ENCODE peak calls at places on chromosomes 11 and 22, in four cellular contexts. N is pancreas, G is PC-9, P is uterus. H is an unnamed sample.

GRCh38 chr11:77109236-77110019 is 6.8 kb downstream of the OMP start:
- DNase-seq in N (peak; percentile 21), G (no peak), P (no peak), H (no peak)

GRCh38 chr11:6418199-6418957 is 516 bp downstream of the APBB1 start:
- DNase-seq in N (no peak), G (no peak), P (no peak), H (peak; percentile 16)

GRCh38 chr11:44718612-44719390 is 8.0 kb upstream of the TSPAN18 start:
- DNase-seq in N (no peak), G (no peak), P (no peak), H (no peak)

GRCh38 chr11:132681971-132682370 is 850.3 kb downstream of the OPCML start:
- DNase-seq in N (no peak), G (no peak), P (no peak), H (no peak)

GRCh38 chr11:93529707-93530467 is 13.3 kb downstream of the SMCO4 start:
- DNase-seq in N (no peak), G (no peak), P (no peak), H (no peak)

GRCh38 chr22:24391836-24392217 is 35.6 kb upstream of the ADORA2A start:
- DNase-seq in N (no peak), G (no peak), P (no peak), H (no peak)

GRCh38 chr22:44668190-44668885 is 33.7 kb upstream of the PRR5 start:
- DNase-seq in N (no peak), G (no peak), P (no peak), H (no peak)

GRCh38 chr11:27717377-27717776 is 17.1 kb upstream of the BDNF start:
- DNase-seq in N (no peak), G (no peak), P (no peak), H (no peak)

GRCh38 chr11:14499560-14500180 is at the start of gene COPB1:
- DNase-seq in N (peak; percentile 88), G (peak; percentile 79), P (peak; percentile 90), H (peak; percentile 96)

GRCh38 chr11:78193806-78194205 is 5.1 kb downstream of the USP35 start:
- DNase-seq in N (no peak), G (no peak), P (no peak), H (no peak)

GRCh38 chr11:78192911-78193341 is 4.2 kb downstream of the USP35 start:
- DNase-seq in N (no peak), G (no peak), P (no peak), H (no peak)

GRCh38 chr11:78190374-78190773 is 1.7 kb downstream of the USP35 start:
- DNase-seq in N (no peak), G (no peak), P (no peak), H (no peak)

GRCh38 chr11:78190871-78191538 is 2.3 kb downstream of the USP35 start:
- DNase-seq in N (no peak), G (no peak), P (no peak), H (no peak)

GRCh38 chr11:78192223-78192719 is 3.6 kb downstream of the USP35 start:
- DNase-seq in N (peak; percentile 91), G (no peak), P (no peak), H (no peak)
- H3K4me1 ChIP-seq in N (peaks cover 16% of the 10 kb centered on the region), G (peaks cover 18% of the 10 kb centered on the region), P (no peaks in the 10 kb centered on the region), H (no peaks in the 10 kb centered on the region)

GRCh38 chr11:118102721-118103261 is 16.0 kb upstream of the SMIM35 start:
- DNase-seq in N (no peak), G (no peak), P (no peak), H (no peak)
- H3K4me3 ChIP-seq in N (no peak overlapping the region), G (no peak overlapping the region), P (no peak overlapping the region), H (no peak overlapping the region)

GRCh38 chr11:47966621-47967020 is 13.7 kb upstream of the PTPRJ start:
- DNase-seq in N (no peak), G (no peak), P (no peak), H (no peak)

GRCh38 chr11:47973173-47973572 is 7.2 kb upstream of the PTPRJ start:
- DNase-seq in N (no peak), G (no peak), P (no peak), H (no peak)

GRCh38 chr11:47969401-47969800 is 11.0 kb upstream of the PTPRJ start:
- DNase-seq in N (no peak), G (no peak), P (no peak), H (no peak)

GRCh38 chr11:47967577-47968230 is 12.7 kb upstream of the PTPRJ start:
- DNase-seq in N (no peak), G (no peak), P (no peak), H (no peak)

DNA sequence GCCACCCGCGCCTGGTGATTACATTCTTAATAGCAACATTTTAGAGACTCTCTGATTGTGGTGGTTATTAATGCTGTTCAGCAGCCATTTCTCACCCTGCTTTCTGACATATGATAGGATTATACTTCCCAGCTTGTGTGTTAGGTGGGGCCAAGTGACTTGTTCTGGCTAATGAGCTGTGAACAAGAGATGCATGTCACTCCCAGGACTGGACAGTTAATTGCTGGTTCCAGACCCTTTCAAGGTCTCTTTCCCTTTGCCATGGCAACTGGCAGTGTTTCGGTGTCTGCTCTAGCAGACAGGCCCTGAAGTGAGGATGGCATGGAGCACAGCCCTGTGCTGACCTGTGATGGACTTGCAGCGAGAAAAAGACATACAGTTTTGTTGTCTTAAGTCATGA is 8.9 kb upstream of the PTPRJ start:
- DNase-seq in N (no peak), G (no peak), P (no peak), H (no peak)
- H3K27ac ChIP-seq in N (no peak overlapping the region), G (no peak overlapping the region), P (no peak overlapping the region), H (no peak overlapping the region)

GRCh38 chr22:26672060-26672471 is 14.7 kb downstream of the MIAT start:
- DNase-seq in N (no peak), G (no peak), P (no peak), H (no peak)

GRCh38 chr22:26671317-26672059 is 14.1 kb downstream of the MIAT start:
- DNase-seq in N (peak; percentile 64), G (no peak), P (peak; percentile 47), H (peak; percentile 50)

GRCh38 chr22:26667140-26667539 is 9.8 kb downstream of the MIAT start:
- DNase-seq in N (no peak), G (no peak), P (no peak), H (no peak)

GRCh38 chr22:26670459-26670858 is 13.1 kb downstream of the MIAT start:
- DNase-seq in N (no peak), G (no peak), P (no peak), H (no peak)

DNA sequence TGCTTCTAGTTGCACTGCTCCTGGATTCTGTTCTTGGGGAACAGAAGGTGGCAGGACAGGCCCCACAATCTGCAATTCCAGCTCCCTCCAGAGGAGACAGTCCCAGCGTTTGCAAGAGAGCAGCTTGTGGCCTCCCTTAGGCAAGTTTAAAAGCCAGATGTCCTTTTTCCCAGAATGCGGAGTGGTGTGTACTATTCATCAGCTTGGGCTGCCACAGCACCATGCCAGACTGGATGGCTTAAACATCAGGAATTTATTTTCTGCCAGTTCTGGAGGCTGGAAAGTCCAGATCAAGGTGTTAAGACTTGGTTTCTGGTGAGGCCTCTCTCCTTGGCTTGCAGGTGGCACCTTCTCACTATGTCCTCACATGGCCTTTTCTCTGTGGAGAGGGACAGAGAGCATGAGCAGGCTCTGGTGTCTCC is 11.7 kb downstream of the MIAT start:
- DNase-seq in N (peak; percentile 71), G (peak; percentile 30), P (no peak), H (peak; percentile 26)
- H3K4me1 ChIP-seq in N (peaks cover 13% of the 10 kb centered on the region), G (peaks cover 6% of the 10 kb centered on the region), P (peaks cover 7% of the 10 kb centered on the region), H (no peaks in the 10 kb centered on the region)

DNA sequence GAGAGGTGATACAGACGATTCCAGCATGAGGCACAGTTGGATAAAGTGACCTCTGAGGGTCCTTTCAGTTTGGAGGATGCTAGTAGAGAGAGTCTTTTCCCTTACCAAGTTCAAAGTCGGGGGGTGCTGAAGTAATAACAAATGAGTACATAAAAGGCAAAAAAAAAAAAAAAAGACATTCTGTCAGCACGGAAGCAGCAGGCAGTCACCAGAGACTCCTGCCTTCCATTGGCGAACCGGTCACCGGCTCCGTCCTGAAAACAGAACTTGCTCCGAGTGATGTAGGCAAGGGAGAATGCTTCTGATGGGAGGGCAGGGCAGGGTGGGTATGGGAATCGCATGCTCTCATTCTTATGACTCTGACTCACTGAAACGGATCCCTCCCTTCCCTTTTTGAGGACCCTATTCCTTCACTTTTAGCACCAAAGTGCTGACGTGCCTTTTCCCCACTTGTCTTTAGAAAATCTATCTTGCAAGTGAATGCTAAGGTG is 65.9 kb downstream of the PRR5L start:
- DNase-seq in N (no peak), G (peak; percentile 66), P (no peak), H (no peak)
- H3K4me3 ChIP-seq in N (no peak overlapping the region), G (peak overlapping the region; percentile 36), P (no peak overlapping the region), H (no peak overlapping the region)

GRCh38 chr11:43341159-43341558 is 17.6 kb upstream of the TTC17 start:
- DNase-seq in N (no peak), G (no peak), P (no peak), H (no peak)
- H3K27ac ChIP-seq in N (no peak overlapping the region), G (no peak overlapping the region), P (no peak overlapping the region), H (no peak overlapping the region)

DNA sequence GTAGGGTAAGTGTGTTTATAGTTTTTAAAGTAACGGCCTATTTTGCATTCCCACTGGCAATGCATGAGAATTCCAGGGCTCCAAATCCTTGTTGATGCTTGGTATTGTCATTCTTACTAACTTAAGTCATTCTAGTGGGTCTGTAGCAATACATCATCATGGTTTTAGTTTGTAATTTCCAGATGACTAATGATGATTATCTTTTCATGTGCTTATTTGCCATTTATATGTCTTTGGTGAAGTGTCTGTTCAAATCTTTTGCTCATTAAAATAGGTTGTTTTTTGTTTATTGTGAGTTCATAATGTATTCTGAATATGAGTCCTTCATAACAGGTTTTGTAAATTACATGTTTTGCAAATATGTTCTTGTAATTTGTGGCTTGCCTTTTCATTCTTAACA is 31.2 kb downstream of the MTMR3 start:
- DNase-seq in N (no peak), G (no peak), P (no peak), H (no peak)
- H3K4me1 ChIP-seq in N (peaks cover 22% of the 10 kb centered on the region), G (peaks cover 24% of the 10 kb centered on the region), P (no peaks in the 10 kb centered on the region), H (peaks cover 3% of the 10 kb centered on the region)

GRCh38 chr22:32543020-32543357 is 68.4 kb downstream of the FBXO7 start:
- DNase-seq in N (no peak), G (no peak), P (no peak), H (no peak)
- H3K4me3 ChIP-seq in N (no peak overlapping the region), G (no peak overlapping the region), P (no peak overlapping the region), H (no peak overlapping the region)

DNA sequence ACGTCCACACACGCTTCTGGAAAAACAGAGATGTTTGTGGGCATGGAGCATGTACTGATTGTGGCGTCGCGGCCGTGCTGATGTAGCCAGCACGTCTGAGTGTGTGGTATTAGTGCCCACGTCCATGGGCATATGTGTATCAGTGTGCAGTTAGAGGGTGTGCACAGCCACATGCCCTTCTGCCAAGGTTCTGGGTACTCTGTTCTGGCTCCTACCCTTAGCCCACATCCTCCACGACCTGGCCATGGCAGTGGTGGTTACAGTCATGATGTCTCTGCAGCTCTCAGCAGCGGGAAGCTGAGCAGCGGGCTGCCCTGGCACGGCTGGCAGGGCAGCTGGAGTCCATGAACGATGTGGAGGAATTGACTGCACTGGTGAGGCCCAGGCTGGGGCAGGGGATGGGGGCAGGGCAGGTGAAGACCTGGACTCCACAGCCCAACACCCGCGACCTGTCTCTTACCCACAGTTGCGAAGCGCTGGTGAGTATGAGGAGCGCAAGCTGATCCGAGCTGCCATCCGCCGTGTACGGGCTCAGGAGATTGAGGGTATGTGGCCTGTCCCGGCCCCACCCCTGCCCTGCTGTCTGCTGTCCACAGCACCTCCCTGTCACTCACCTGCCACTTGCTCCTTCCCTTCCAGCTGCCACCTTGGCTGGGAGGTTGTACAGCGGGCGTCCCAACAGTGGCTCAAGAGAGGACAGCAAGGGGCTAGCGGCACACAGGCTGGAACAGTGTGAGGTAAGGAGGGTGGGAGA is 7.3 kb downstream of the SMTN start:
- DNase-seq in N (no peak), G (no peak), P (no peak), H (no peak)
- H3K27ac ChIP-seq in N (no peak overlapping the region), G (no peak overlapping the region), P (peak overlapping the region; percentile 96), H (no peak overlapping the region)

H was measured in small intestine.